ENCODE peak calls at places on chromosome 7, in four cellular contexts. P is prostate gland, Q is type B pancreatic cell, M is coronary artery. S is an unnamed sample.
A peak's percentile ranks its signal among the peaks of the same experiment; 100 is the strongest.

GRCh38 chr7:3092468-3092867 is 48.8 kb upstream of the CARD11 start:
- DNase-seq in M (no peak), P (no peak), Q (no peak), S (no peak)

GRCh38 chr7:672891-673290 is 53.6 kb upstream of the DNAAF5 start:
- DNase-seq in Q (no peak), M (no peak), P (no peak), S (no peak)

GRCh38 chr7:94396044-94396443 is 1.3 kb downstream of the COL1A2 start:
- DNase-seq in Q (no peak), P (no peak), M (no peak), S (no peak)

GRCh38 chr7:117072620-117073118 is 119.4 kb downstream of the ST7 start:
- DNase-seq in M (no peak), Q (no peak), P (peak; percentile 45), S (no peak)

GRCh38 chr7:126667742-126668366 is 584.9 kb downstream of the GRM8 start:
- DNase-seq in Q (no peak), M (no peak), P (no peak), S (no peak)

GRCh38 chr7:51426163-51426562 is 109.6 kb upstream of the COBL start:
- DNase-seq in P (no peak), M (no peak), Q (no peak), S (no peak)

GRCh38 chr7:13829914-13830603 is 159.4 kb downstream of the ETV1 start:
- DNase-seq in Q (no peak), M (no peak), P (no peak), S (peak; percentile 41)

GRCh38 chr7:73436031-73436929 is 2.7 kb downstream of the FZD9 start:
- DNase-seq in M (no peak), Q (no peak), P (no peak), S (no peak)

GRCh38 chr7:129457101-129457500 is 22.9 kb downstream of the STRIP2 start:
- DNase-seq in P (no peak), M (no peak), Q (no peak), S (no peak)

GRCh38 chr7:48250441-48250951 is 79.2 kb downstream of the ABCA13 start:
- DNase-seq in Q (no peak), M (no peak), P (no peak), S (peak; percentile 35)

GRCh38 chr7:30069096-30069867 is 41.1 kb downstream of the PLEKHA8 start:
- DNase-seq in Q (no peak), P (no peak), M (no peak), S (no peak)

GRCh38 chr7:135368416-135369186 is 135.0 kb downstream of the STRA8 start:
- DNase-seq in M (no peak), P (no peak), Q (no peak), S (peak; percentile 59)

GRCh38 chr7:118918556-118918955 is 694.1 kb downstream of the ANKRD7 start:
- DNase-seq in Q (no peak), P (no peak), M (no peak), S (no peak)
- TF ChIP-seq CTCF in Q (peak; percentile 69), P (no peak), M (peak; percentile 42), S (peak; percentile 26)

DNA sequence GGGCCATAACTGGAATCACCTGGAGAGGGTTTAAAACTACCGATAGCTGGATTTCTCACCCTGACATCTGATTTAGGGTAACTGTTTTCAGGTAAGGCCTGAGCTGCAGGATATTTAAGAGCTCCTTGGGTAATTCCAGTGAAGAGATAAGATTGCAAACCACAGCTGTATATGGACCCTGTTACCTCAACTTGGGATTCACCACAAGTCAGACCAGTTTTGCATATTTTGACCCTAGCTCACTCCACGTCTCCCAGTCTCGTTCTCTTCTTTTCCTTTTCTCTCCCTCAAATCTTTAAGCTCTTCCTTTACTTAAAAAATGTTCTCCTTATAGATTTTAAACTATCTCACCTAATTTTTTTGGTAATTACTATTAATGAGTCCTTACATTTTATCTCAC is 264.4 kb downstream of the THSD7A start:
- DNase-seq in Q (no peak), P (no peak), M (no peak), S (no peak)
- TF ChIP-seq CTCF in Q (no peak), P (no peak), M (no peak), S (no peak)

DNA sequence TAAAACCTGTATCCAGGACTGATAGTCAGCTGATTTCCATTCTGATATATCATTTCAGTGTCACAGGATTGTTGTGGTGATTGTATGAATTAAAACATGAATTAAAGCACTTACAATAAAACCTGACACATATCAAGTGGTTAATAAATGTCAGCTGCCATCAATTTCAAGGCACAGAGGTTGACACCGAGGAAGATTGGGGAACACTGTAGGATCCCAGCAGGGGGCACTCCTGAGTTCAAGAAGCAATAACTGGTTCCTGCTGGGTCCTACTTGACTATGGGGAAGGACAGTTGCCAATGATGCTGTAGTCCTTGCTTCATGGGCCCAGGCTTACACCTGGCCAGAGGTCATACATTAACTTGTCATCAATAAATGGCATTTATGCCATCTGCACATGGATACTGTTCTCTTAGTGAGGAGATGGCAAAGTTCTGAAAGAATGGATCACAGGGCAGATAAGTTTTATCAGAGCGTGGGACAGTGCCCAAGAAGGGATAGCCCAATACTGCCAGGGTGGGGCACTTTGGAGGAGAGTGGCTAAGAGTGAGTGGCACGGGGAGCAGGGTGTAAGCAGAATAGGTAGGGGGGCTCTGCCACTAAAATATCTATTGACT is 24.1 kb downstream of the FZD1 start:
- DNase-seq in M (no peak), Q (no peak), P (no peak), S (peak; percentile 49)
- TF ChIP-seq CTCF in M (no peak), Q (peak; percentile 61), P (no peak), S (peak; percentile 21)

GRCh38 chr7:137091396-137091795 is 222.9 kb downstream of the CHRM2 start:
- DNase-seq in P (no peak), Q (no peak), M (no peak), S (no peak)
- TF ChIP-seq CTCF in P (no peak), Q (peak; percentile 61), M (no peak), S (no peak)

DNA sequence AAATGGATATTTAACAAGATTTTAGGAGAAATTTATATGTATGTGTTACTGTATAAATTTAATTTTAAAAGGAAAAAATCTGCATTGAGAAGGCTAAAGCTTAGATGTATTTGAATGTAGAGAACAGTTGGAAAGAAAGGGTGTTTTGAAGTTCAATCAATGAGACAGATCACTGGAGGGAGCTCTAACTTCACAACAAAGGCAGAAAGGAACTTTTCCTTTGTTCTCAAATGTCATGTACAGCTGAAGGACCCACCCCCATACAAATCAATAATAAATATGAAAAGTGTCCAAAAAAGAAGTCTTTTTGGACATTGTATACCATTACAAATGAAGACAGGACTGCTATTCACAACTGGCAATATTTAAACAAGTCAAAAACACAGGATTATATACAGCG is 403.4 kb downstream of the DNAJB9 start:
- DNase-seq in P (no peak), M (no peak), Q (no peak), S (no peak)
- TF ChIP-seq CTCF in P (no peak), M (no peak), Q (peak; percentile 67), S (no peak)

DNA sequence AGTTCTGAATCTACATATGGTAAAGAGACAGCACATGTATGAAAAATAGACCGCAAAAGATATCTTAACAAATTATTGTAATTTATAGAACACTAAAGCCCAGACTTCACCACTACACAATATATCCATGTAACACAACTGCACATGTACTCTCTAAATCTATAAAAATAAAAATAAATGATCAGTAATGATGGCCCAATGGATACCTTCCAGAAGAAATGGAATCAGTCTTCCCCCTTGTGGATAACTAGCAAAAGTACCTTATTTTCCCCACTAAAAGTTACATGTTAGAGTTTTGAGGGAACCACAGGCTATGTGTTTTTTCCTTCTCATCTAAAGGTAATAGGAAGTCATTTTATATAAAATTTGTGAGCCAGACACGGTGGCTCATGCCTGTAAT is 25.7 kb downstream of the C7orf25 start:
- DNase-seq in Q (no peak), M (no peak), P (no peak), S (no peak)
- TF ChIP-seq CTCF in Q (peak; percentile 71), M (no peak), P (no peak), S (no peak)

GRCh38 chr7:55004579-55004978 is 14.2 kb upstream of the EGFR start:
- DNase-seq in M (no peak), Q (no peak), P (no peak), S (no peak)
- TF ChIP-seq CTCF in M (no peak), Q (no peak), P (no peak), S (no peak)